ENCODE peak calls at places on chromosomes 11 and 22, in five cellular contexts. One of them, this sample, is unnamed.

GRCh38 chr11:129023968-129024676 is 81.5 kb upstream of the TP53AIP1 start:
- DNase-seq in progenitor cell of endocrine pancreas: peak; percentile 11
- DNase-seq in adrenal gland: no peak
- DNase-seq in foreskin keratinocyte: peak; percentile 54
- DNase-seq in fibroblast of pulmonary artery: peak; percentile 4
- DNase-seq in this sample: peak; percentile 16

GRCh38 chr22:25067851-25068421 is 115.4 kb downstream of the KIAA1671 start:
- DNase-seq in progenitor cell of endocrine pancreas: no peak
- DNase-seq in adrenal gland: peak; percentile 91
- DNase-seq in foreskin keratinocyte: no peak
- DNase-seq in fibroblast of pulmonary artery: no peak
- DNase-seq in this sample: no peak

GRCh38 chr11:107856981-107857517 is 1.5 kb downstream of the SLC35F2 start:
- DNase-seq in progenitor cell of endocrine pancreas: no peak
- DNase-seq in adrenal gland: no peak
- DNase-seq in foreskin keratinocyte: no peak
- DNase-seq in fibroblast of pulmonary artery: no peak
- DNase-seq in this sample: no peak

GRCh38 chr11:128711136-128711535 is 17.3 kb downstream of the FLI1 start:
- DNase-seq in progenitor cell of endocrine pancreas: no peak
- DNase-seq in adrenal gland: no peak
- DNase-seq in foreskin keratinocyte: no peak
- DNase-seq in fibroblast of pulmonary artery: peak; percentile 80
- DNase-seq in this sample: no peak

GRCh38 chr22:24023204-24023789 is 12.2 kb downstream of the CABIN1 start:
- DNase-seq in progenitor cell of endocrine pancreas: no peak
- DNase-seq in adrenal gland: no peak
- DNase-seq in foreskin keratinocyte: no peak
- DNase-seq in fibroblast of pulmonary artery: no peak
- DNase-seq in this sample: no peak

GRCh38 chr22:46738961-46739870 is 1.2 kb upstream of the CERK start:
- DNase-seq in progenitor cell of endocrine pancreas: no peak
- DNase-seq in adrenal gland: peak; percentile 81
- DNase-seq in foreskin keratinocyte: peak; percentile 53
- DNase-seq in fibroblast of pulmonary artery: peak; percentile 64
- DNase-seq in this sample: peak; percentile 77

GRCh38 chr11:19323502-19323901 is 82.8 kb upstream of the E2F8 start:
- DNase-seq in progenitor cell of endocrine pancreas: no peak
- DNase-seq in adrenal gland: no peak
- DNase-seq in foreskin keratinocyte: no peak
- DNase-seq in fibroblast of pulmonary artery: peak; percentile 41
- DNase-seq in this sample: no peak

GRCh38 chr11:62359475-62359874 is 22.2 kb downstream of the ASRGL1 start:
- DNase-seq in progenitor cell of endocrine pancreas: no peak
- DNase-seq in adrenal gland: no peak
- DNase-seq in foreskin keratinocyte: no peak
- DNase-seq in fibroblast of pulmonary artery: no peak
- DNase-seq in this sample: no peak

GRCh38 chr11:59062602-59063529 is 23.2 kb upstream of the GLYATL1B start:
- DNase-seq in progenitor cell of endocrine pancreas: no peak
- DNase-seq in adrenal gland: no peak
- DNase-seq in foreskin keratinocyte: no peak
- DNase-seq in fibroblast of pulmonary artery: no peak
- DNase-seq in this sample: peak; percentile 4

GRCh38 chr11:10893713-10894112 is 35.9 kb upstream of the ZBED5 start:
- DNase-seq in progenitor cell of endocrine pancreas: no peak
- DNase-seq in adrenal gland: no peak
- DNase-seq in foreskin keratinocyte: no peak
- DNase-seq in fibroblast of pulmonary artery: peak; percentile 51
- DNase-seq in this sample: peak; percentile 55

GRCh38 chr11:60950024-60950423 is 2.0 kb downstream of the SLC15A3 start:
- DNase-seq in progenitor cell of endocrine pancreas: no peak
- DNase-seq in adrenal gland: no peak
- DNase-seq in foreskin keratinocyte: no peak
- DNase-seq in fibroblast of pulmonary artery: no peak
- DNase-seq in this sample: no peak

GRCh38 chr22:17734197-17734596 is 40.1 kb downstream of the BID start:
- DNase-seq in progenitor cell of endocrine pancreas: no peak
- DNase-seq in adrenal gland: no peak
- DNase-seq in foreskin keratinocyte: no peak
- DNase-seq in fibroblast of pulmonary artery: peak; percentile 56
- DNase-seq in this sample: no peak

GRCh38 chr11:36088234-36088975 is 144.5 kb downstream of the LDLRAD3 start:
- DNase-seq in progenitor cell of endocrine pancreas: no peak
- DNase-seq in adrenal gland: no peak
- DNase-seq in foreskin keratinocyte: no peak
- DNase-seq in fibroblast of pulmonary artery: peak; percentile 33
- DNase-seq in this sample: no peak

GRCh38 chr22:23556026-23556620 is 24.0 kb downstream of the IGLL1 start:
- DNase-seq in progenitor cell of endocrine pancreas: no peak
- DNase-seq in adrenal gland: no peak
- DNase-seq in foreskin keratinocyte: no peak
- DNase-seq in fibroblast of pulmonary artery: no peak
- DNase-seq in this sample: no peak

GRCh38 chr22:26429458-26430238 is 588 bp downstream of the ASPHD2 start:
- DNase-seq in progenitor cell of endocrine pancreas: no peak
- DNase-seq in adrenal gland: no peak
- DNase-seq in foreskin keratinocyte: no peak
- DNase-seq in fibroblast of pulmonary artery: no peak
- DNase-seq in this sample: no peak

GRCh38 chr11:8268530-8269461 is 5.1 kb upstream of the LMO1 start:
- DNase-seq in progenitor cell of endocrine pancreas: no peak
- DNase-seq in adrenal gland: no peak
- DNase-seq in foreskin keratinocyte: no peak
- DNase-seq in fibroblast of pulmonary artery: no peak
- DNase-seq in this sample: no peak

GRCh38 chr22:38871360-38872171 is 450 bp downstream of the CBX6 start:
- DNase-seq in progenitor cell of endocrine pancreas: no peak
- DNase-seq in adrenal gland: peak; percentile 34
- DNase-seq in foreskin keratinocyte: no peak
- DNase-seq in fibroblast of pulmonary artery: no peak
- DNase-seq in this sample: no peak

GRCh38 chr11:110044226-110044968 is 48.8 kb upstream of the ZC3H12C start:
- DNase-seq in progenitor cell of endocrine pancreas: no peak
- DNase-seq in adrenal gland: no peak
- DNase-seq in foreskin keratinocyte: no peak
- DNase-seq in fibroblast of pulmonary artery: no peak
- DNase-seq in this sample: no peak

GRCh38 chr11:2655834-2656622 is 43.8 kb downstream of the KCNQ1OT1 start:
- DNase-seq in progenitor cell of endocrine pancreas: no peak
- DNase-seq in adrenal gland: peak; percentile 47
- DNase-seq in foreskin keratinocyte: no peak
- DNase-seq in fibroblast of pulmonary artery: no peak
- DNase-seq in this sample: peak; percentile 54

GRCh38 chr11:113104390-113105251 is 143.4 kb downstream of the NCAM1 start:
- DNase-seq in progenitor cell of endocrine pancreas: no peak
- DNase-seq in adrenal gland: no peak
- DNase-seq in foreskin keratinocyte: no peak
- DNase-seq in fibroblast of pulmonary artery: no peak
- DNase-seq in this sample: no peak

GRCh38 chr22:26328221-26328620 is 100.8 kb upstream of the ASPHD2 start:
- DNase-seq in progenitor cell of endocrine pancreas: no peak
- DNase-seq in adrenal gland: no peak
- DNase-seq in foreskin keratinocyte: no peak
- DNase-seq in fibroblast of pulmonary artery: no peak
- DNase-seq in this sample: no peak

GRCh38 chr11:92192141-92192540 is 32.5 kb upstream of the FAT3 start:
- DNase-seq in progenitor cell of endocrine pancreas: no peak
- DNase-seq in adrenal gland: no peak
- DNase-seq in foreskin keratinocyte: no peak
- DNase-seq in fibroblast of pulmonary artery: no peak
- DNase-seq in this sample: no peak

GRCh38 chr22:19933328-19934241 is 8.0 kb upstream of the COMT start:
- DNase-seq in progenitor cell of endocrine pancreas: no peak
- DNase-seq in adrenal gland: no peak
- DNase-seq in foreskin keratinocyte: no peak
- DNase-seq in fibroblast of pulmonary artery: no peak
- DNase-seq in this sample: no peak

GRCh38 chr11:113384551-113384950 is 3.0 kb upstream of the ANKK1 start:
- DNase-seq in progenitor cell of endocrine pancreas: no peak
- DNase-seq in adrenal gland: no peak
- DNase-seq in foreskin keratinocyte: peak; percentile 99
- DNase-seq in fibroblast of pulmonary artery: peak; percentile 95
- DNase-seq in this sample: peak; percentile 82

DNA sequence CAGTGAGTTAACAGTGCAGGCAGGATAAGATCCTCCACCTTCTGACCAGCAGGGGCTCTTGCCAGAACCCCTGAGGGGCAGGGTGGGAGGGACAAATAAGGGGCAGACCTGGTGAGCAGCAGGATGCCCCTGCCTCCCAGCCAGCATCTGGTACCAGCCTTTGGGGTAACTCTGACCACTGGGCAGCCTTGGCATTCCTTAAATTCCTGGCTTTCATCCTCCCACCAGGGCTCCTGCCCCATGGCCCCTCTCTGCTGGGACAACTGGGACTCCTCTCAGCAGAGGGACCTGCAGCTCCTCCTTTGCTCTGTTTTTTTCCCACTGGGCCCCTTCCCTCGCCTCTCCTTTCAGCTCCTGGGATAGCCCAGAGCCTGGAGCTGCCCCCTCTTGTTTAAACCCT is 98.0 kb upstream of the CD82 start:
- DNase-seq in progenitor cell of endocrine pancreas: no peak
- DNase-seq in adrenal gland: no peak
- DNase-seq in foreskin keratinocyte: no peak
- DNase-seq in fibroblast of pulmonary artery: no peak
- DNase-seq in this sample: no peak
- TF ChIP-seq CTCF in progenitor cell of endocrine pancreas: no peak
- TF ChIP-seq CTCF in adrenal gland: no peak
- TF ChIP-seq CTCF in foreskin keratinocyte: no peak
- TF ChIP-seq CTCF in fibroblast of pulmonary artery: no peak
- TF ChIP-seq CTCF in this sample: no peak

GRCh38 chr11:82949352-82949751 is 47.8 kb downstream of the DDIAS start:
- DNase-seq in progenitor cell of endocrine pancreas: no peak
- DNase-seq in adrenal gland: no peak
- DNase-seq in foreskin keratinocyte: no peak
- DNase-seq in fibroblast of pulmonary artery: no peak
- DNase-seq in this sample: no peak

GRCh38 chr11:82944198-82944597 is 42.7 kb downstream of the DDIAS start:
- DNase-seq in progenitor cell of endocrine pancreas: no peak
- DNase-seq in adrenal gland: no peak
- DNase-seq in foreskin keratinocyte: no peak
- DNase-seq in fibroblast of pulmonary artery: no peak
- DNase-seq in this sample: no peak

GRCh38 chr11:82942376-82942775 is 40.8 kb downstream of the DDIAS start:
- DNase-seq in progenitor cell of endocrine pancreas: no peak
- DNase-seq in adrenal gland: no peak
- DNase-seq in foreskin keratinocyte: no peak
- DNase-seq in fibroblast of pulmonary artery: no peak
- DNase-seq in this sample: no peak

GRCh38 chr11:82945682-82946081 is 44.1 kb downstream of the DDIAS start:
- DNase-seq in progenitor cell of endocrine pancreas: no peak
- DNase-seq in adrenal gland: no peak
- DNase-seq in foreskin keratinocyte: no peak
- DNase-seq in fibroblast of pulmonary artery: no peak
- DNase-seq in this sample: no peak
- TF ChIP-seq CTCF in progenitor cell of endocrine pancreas: no peak
- TF ChIP-seq CTCF in adrenal gland: no peak
- TF ChIP-seq CTCF in foreskin keratinocyte: no peak
- TF ChIP-seq CTCF in fibroblast of pulmonary artery: no peak
- TF ChIP-seq CTCF in this sample: no peak

GRCh38 chr11:14902650-14903350 is 10.8 kb upstream of the CYP2R1 start:
- DNase-seq in progenitor cell of endocrine pancreas: no peak
- DNase-seq in adrenal gland: no peak
- DNase-seq in foreskin keratinocyte: peak; percentile 54
- DNase-seq in fibroblast of pulmonary artery: peak; percentile 88
- DNase-seq in this sample: no peak

GRCh38 chr11:14907411-14908213 is 15.6 kb upstream of the CYP2R1 start:
- DNase-seq in progenitor cell of endocrine pancreas: peak; percentile 74
- DNase-seq in adrenal gland: peak; percentile 89
- DNase-seq in foreskin keratinocyte: no peak
- DNase-seq in fibroblast of pulmonary artery: peak; percentile 64
- DNase-seq in this sample: no peak

GRCh38 chr11:14904745-14905103 is 12.7 kb upstream of the CYP2R1 start:
- DNase-seq in progenitor cell of endocrine pancreas: no peak
- DNase-seq in adrenal gland: peak; percentile 70
- DNase-seq in foreskin keratinocyte: no peak
- DNase-seq in fibroblast of pulmonary artery: peak; percentile 74
- DNase-seq in this sample: no peak

GRCh38 chr11:14906614-14907392 is 14.8 kb upstream of the CYP2R1 start:
- DNase-seq in progenitor cell of endocrine pancreas: no peak
- DNase-seq in adrenal gland: no peak
- DNase-seq in foreskin keratinocyte: no peak
- DNase-seq in fibroblast of pulmonary artery: no peak
- DNase-seq in this sample: no peak

DNA sequence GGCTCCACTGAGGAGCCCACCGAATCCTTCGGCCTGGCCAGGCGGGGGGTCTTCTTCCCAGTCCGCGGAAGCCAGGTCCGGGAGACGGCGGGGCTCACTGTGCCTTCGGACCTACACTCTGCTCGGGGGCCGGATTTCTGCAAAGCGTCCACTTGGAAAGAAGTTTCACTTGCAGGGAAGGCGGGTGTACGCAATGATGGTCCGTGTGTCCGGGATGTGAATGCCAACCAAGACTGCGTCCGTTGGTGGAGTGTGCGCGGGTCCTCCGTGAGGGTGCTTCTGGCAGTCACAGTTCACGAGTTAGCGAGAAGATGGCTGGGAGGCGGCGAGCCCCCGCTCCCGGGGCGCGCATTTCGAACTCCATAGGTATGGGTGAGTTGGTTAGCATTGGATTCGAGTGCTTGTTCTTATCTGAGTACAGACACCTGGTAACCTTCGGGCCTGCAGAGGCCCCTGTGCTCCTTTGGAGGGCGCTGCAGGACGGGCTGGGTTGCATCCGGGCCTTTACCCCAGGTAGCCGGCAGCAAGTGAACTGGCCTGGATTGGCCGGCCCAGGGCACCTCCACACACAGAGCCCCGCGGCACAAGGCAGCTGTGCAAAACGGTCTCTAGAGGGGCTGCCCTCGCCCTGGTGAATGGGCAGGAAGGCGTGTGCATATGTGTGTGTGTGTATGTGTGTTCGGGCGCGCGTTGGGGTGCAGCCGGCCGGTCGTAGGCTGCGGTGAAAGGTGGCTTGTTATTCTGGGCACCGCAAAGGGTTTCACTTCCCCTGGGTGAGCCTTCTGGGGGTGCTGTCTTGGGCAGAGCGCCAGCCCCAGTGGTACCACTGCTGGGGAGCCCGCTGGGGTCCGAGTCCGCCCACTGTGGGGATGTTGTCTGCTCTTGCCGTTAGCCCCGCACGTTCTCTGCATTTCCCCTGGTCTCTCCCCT is 13.3 kb upstream of the CYP2R1 start:
- DNase-seq in progenitor cell of endocrine pancreas: no peak
- DNase-seq in adrenal gland: peak; percentile 27
- DNase-seq in foreskin keratinocyte: no peak
- DNase-seq in fibroblast of pulmonary artery: peak; percentile 35
- DNase-seq in this sample: no peak
- TF ChIP-seq CTCF in progenitor cell of endocrine pancreas: no peak
- TF ChIP-seq CTCF in adrenal gland: peak; percentile 16
- TF ChIP-seq CTCF in foreskin keratinocyte: peak; percentile 26
- TF ChIP-seq CTCF in fibroblast of pulmonary artery: peak; percentile 46
- TF ChIP-seq CTCF in this sample: peak; percentile 77

DNA sequence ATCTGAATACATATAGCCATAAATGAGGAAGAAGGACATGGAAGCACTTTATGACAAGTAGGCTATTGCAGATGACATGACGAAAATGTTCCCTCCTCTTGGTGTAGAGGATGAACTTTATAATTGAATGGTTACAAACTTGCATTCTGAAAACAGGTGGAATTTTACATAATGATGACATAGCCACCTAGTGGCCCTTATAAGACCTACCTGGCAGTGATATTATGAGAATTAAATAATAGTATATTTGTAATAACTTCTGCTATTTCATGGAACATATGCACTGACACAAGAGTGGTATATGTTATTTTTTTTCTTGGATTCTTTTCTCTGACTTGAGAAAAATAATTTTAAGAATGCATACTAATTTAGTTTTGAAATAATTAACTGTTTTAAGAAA is 22.9 kb downstream of the TRIM22 start:
- DNase-seq in progenitor cell of endocrine pancreas: no peak
- DNase-seq in adrenal gland: no peak
- DNase-seq in foreskin keratinocyte: no peak
- DNase-seq in fibroblast of pulmonary artery: peak; percentile 25
- DNase-seq in this sample: no peak
- TF ChIP-seq CTCF in progenitor cell of endocrine pancreas: peak; percentile 53
- TF ChIP-seq CTCF in adrenal gland: peak; percentile 14
- TF ChIP-seq CTCF in foreskin keratinocyte: peak; percentile 70
- TF ChIP-seq CTCF in fibroblast of pulmonary artery: peak; percentile 46
- TF ChIP-seq CTCF in this sample: peak; percentile 25